ENCODE peak calls at places on chromosomes 3 and 15, in nine cellular contexts. O, E, D, J, P, A, L, N and G are unnamed samples.
A peak's percentile ranks its signal among the peaks of the same experiment; 100 is the strongest.

GRCh38 chr3:172592898-172593669 is 69.9 kb upstream of the TNFSF10 start:
- DNase-seq in O (no peak), E (no peak), A (no peak), J (no peak), L (no peak), D (peak; percentile 72), N (no peak), P (no peak), G (no peak)

GRCh38 chr15:73951591-73951990 is 25.3 kb downstream of the LOXL1 start:
- DNase-seq in A (no peak), E (no peak), O (no peak), D (no peak), J (no peak), P (no peak), L (no peak), N (no peak), G (no peak)

GRCh38 chr3:107604057-107604802 is 81.5 kb downstream of the BBX start:
- DNase-seq in A (peak; percentile 70), J (peak; percentile 37), D (no peak), O (peak; percentile 79), N (no peak), P (no peak), E (peak; percentile 71), L (no peak), G (no peak)

GRCh38 chr15:58269455-58270414 is 131.6 kb downstream of the AQP9 start:
- DNase-seq in J (peak; percentile 51), E (peak; percentile 80), O (peak; percentile 77), D (no peak), N (no peak), A (peak; percentile 71), P (no peak), L (peak; percentile 29), G (no peak)

GRCh38 chr15:77518458-77518857 is 97.8 kb downstream of the HMG20A start:
- DNase-seq in O (no peak), D (no peak), N (no peak), E (no peak), P (no peak), J (no peak), L (no peak), A (no peak), G (no peak)

GRCh38 chr3:64353256-64353655 is 128.0 kb upstream of the PRICKLE2 start:
- DNase-seq in P (no peak), N (no peak), E (peak; percentile 39), D (peak; percentile 74), L (no peak), A (peak; percentile 65), J (no peak), O (peak; percentile 51), G (no peak)

GRCh38 chr15:92655178-92655995 is at the start of gene FAM174B:
- DNase-seq in J (no peak), D (no peak), A (no peak), P (peak; percentile 51), N (peak; percentile 57), E (peak; percentile 52), L (peak; percentile 82), O (peak; percentile 57), G (no peak)

GRCh38 chr15:68796576-68796975 is 24.1 kb downstream of the ANP32A start:
- DNase-seq in L (no peak), O (no peak), A (no peak), N (no peak), D (no peak), P (no peak), J (no peak), E (no peak), G (no peak)

GRCh38 chr15:29131336-29132109 is 138.1 kb downstream of the NSMCE3 start:
- DNase-seq in N (no peak), O (no peak), E (no peak), D (no peak), J (no peak), L (no peak), A (no peak), P (peak; percentile 8), G (no peak)

GRCh38 chr3:111609700-111610099 is 14.6 kb upstream of the ZBED2 start:
- DNase-seq in P (no peak), D (no peak), E (no peak), J (no peak), O (no peak), A (no peak), L (no peak), N (no peak), G (no peak)

GRCh38 chr3:136578290-136578689 is 173.9 kb downstream of the STAG1 start:
- DNase-seq in J (no peak), L (no peak), P (no peak), O (no peak), D (no peak), E (no peak), N (no peak), A (no peak), G (no peak)

GRCh38 chr3:136577791-136578190 is 174.4 kb downstream of the STAG1 start:
- DNase-seq in D (no peak), E (no peak), O (no peak), N (no peak), P (no peak), L (no peak), J (no peak), A (no peak), G (no peak)

DNA sequence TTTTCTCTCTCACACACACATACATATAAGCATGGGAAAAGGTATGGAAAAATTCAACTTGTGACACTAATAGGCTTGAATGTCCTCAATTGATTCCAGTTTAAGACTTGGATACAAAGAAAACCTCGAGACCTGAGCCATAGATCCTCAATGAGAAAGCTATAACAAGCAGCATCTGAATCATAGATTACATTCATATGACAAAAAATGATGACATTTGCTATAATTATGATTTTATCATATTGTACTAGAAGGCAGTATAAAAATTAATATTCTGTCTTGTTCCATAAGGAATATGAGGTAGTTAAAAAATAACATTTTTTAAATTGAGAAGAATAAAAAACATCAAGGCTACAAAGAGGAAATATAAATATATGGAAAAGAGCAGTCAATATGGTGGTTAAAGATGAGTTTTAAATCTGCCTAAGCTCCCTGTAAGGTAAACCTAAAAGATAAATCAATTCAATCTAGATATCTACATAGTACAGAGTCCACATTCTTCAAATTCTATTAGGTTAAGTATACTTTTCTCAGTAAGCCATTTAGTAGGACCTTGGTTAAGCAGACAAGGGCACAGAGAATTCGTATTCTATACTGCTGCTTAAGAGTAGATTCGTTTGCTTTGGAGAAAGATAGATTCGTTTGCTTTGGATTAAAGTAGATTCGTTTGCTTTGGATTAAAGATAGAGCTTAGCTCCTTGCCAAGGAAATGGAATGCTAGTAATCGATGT is 175.7 kb downstream of the STAG1 start:
- DNase-seq in L (no peak), J (no peak), O (no peak), A (no peak), D (no peak), E (no peak), P (no peak), N (no peak), G (no peak)
- H3K27ac ChIP-seq in L (peak overlapping the region; percentile 4), J (no peak overlapping the region), O (no peak overlapping the region), A (no peak overlapping the region), D (no peak overlapping the region), E (no peak overlapping the region), P (no peak overlapping the region), N (no peak overlapping the region), G (no peak overlapping the region)

GRCh38 chr3:13347390-13347966 is 72.6 kb downstream of the NUP210 start:
- DNase-seq in J (peak; percentile 53), P (no peak), A (peak; percentile 49), E (peak; percentile 76), D (no peak), L (no peak), N (no peak), O (peak; percentile 10), G (no peak)
- H3K36me3 ChIP-seq in J (no peaks in the 10 kb centered on the region), P (no peaks in the 10 kb centered on the region), A (no peaks in the 10 kb centered on the region), E (no peaks in the 10 kb centered on the region), D (no peaks in the 10 kb centered on the region), L (peaks cover 9% of the 10 kb centered on the region), N (peaks cover 29% of the 10 kb centered on the region), O (no peaks in the 10 kb centered on the region), G (peaks cover 37% of the 10 kb centered on the region)

DNA sequence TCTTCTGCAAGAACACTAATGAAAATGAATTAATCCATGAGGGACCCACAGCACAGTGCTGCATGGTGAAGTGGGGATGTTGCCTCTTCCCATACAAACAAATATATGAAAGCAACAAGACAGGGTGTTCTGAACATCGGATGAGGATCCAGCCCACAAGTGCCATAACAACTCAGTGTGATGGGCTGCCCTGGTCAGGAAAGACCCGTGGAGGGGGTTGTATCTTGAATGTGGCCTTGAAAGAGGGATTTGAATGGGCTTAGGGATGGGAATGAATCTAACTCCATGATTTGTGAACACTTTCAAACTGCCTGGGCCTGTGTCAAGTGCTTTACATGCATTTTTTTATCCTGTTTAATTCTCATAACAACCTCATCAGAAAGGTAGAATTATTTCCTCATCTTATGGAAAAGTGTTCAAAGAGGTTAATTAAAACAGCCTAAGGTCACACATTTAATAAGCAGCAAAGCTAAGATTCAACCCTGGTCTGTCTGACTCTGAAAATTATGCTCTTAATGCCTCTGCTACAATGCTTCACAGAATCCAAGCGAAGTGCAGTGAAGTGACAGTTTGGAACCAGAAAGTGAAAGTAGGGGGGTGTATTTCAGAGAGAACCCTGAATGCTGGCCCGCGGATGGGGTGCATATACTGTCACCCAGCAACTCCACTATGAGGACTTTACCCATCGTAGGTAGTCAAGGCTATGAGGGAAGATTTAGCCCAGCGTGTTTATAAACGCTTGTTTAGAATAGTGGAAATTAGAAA is 65.6 kb upstream of the HEG1 start:
- DNase-seq in E (no peak), O (no peak), N (no peak), L (no peak), P (no peak), J (no peak), D (no peak), A (no peak), G (no peak)
- H3K4me3 ChIP-seq in E (no peak overlapping the region), O (no peak overlapping the region), N (no peak overlapping the region), L (no peak overlapping the region), P (no peak overlapping the region), J (no peak overlapping the region), D (no peak overlapping the region), A (no peak overlapping the region), G (peak overlapping the region; percentile 12)

GRCh38 chr15:31301687-31301990 is 25.0 kb upstream of the KLF13 start:
- DNase-seq in O (no peak), E (no peak), D (peak; percentile 79), P (no peak), L (no peak), N (no peak), J (no peak), A (no peak), G (no peak)
- H3K27ac ChIP-seq in O (no peak overlapping the region), E (no peak overlapping the region), D (no peak overlapping the region), P (no peak overlapping the region), L (no peak overlapping the region), N (no peak overlapping the region), J (no peak overlapping the region), A (no peak overlapping the region), G (no peak overlapping the region)